ENCODE peak calls at places on chromosomes 4 and X, in four cellular contexts. T is germinal center, V is left cardiac atrium, Q is posterior cingulate gyrus. Z is an unnamed sample.
A peak's percentile ranks its signal among the peaks of the same experiment; 100 is the strongest.

GRCh38 chrX:12804655-12805054 is 13.4 kb downstream of the PRPS2 start:
- DNase-seq in Q (no peak), T (no peak), V (no peak), Z (no peak)

GRCh38 chr4:101019941-101020401 is 327.4 kb downstream of the PPP3CA start:
- DNase-seq in T (no peak), Q (no peak), V (no peak), Z (no peak)

GRCh38 chr4:151129801-151130200 is 30.4 kb downstream of the RPS3A start:
- DNase-seq in Q (no peak), V (no peak), T (no peak), Z (no peak)

GRCh38 chrX:14673764-14674163 is 144.4 kb downstream of the GLRA2 start:
- DNase-seq in Q (no peak), V (no peak), T (peak; percentile 5), Z (no peak)

GRCh38 chrX:96837808-96838207 is 45.9 kb upstream of the RPA4 start:
- DNase-seq in Q (no peak), V (no peak), T (no peak), Z (no peak)

GRCh38 chr4:165609653-165610052 is 230.8 kb downstream of the CPE start:
- DNase-seq in Q (no peak), V (no peak), T (no peak), Z (no peak)

GRCh38 chrX:110219920-110220319 is 98.0 kb downstream of the AMMECR1 start:
- DNase-seq in Q (no peak), T (no peak), V (no peak), Z (no peak)

GRCh38 chr4:127732623-127733199 is 2.5 kb downstream of the SLC25A31 start:
- DNase-seq in Q (no peak), T (peak; percentile 8), V (no peak), Z (no peak)

GRCh38 chr4:61995717-61996337 is 795.7 kb downstream of the ADGRL3 start:
- DNase-seq in T (no peak), V (no peak), Q (no peak), Z (no peak)

GRCh38 chr4:37381040-37381668 is 136.6 kb downstream of the NWD2 start:
- DNase-seq in V (no peak), T (no peak), Q (no peak), Z (no peak)

GRCh38 chr4:7623468-7623867 is 188.7 kb upstream of the PSAPL1 start:
- DNase-seq in T (no peak), Q (no peak), V (no peak), Z (no peak)

GRCh38 chr4:161767116-161767515 is 396.7 kb downstream of the FSTL5 start:
- DNase-seq in T (no peak), V (no peak), Q (no peak), Z (no peak)

GRCh38 chrX:41350150-41350975 is 16.4 kb downstream of the DDX3X start:
- DNase-seq in V (no peak), T (no peak), Q (no peak), Z (no peak)

GRCh38 chr4:36399762-36400353 is 118.4 kb downstream of the DTHD1 start:
- DNase-seq in Q (no peak), V (no peak), T (no peak), Z (no peak)

GRCh38 chr4:137310156-137310555 is 222.1 kb downstream of the PCDH18 start:
- DNase-seq in T (no peak), Q (no peak), V (no peak), Z (no peak)

GRCh38 chrX:56978172-56978571 is 17.2 kb downstream of the SPIN3 start:
- DNase-seq in V (no peak), T (peak; percentile 22), Q (no peak), Z (no peak)

GRCh38 chr4:152090543-152090942 is 329.7 kb upstream of the GATB start:
- DNase-seq in Q (no peak), V (no peak), T (no peak), Z (no peak)

GRCh38 chr4:94278777-94279176 is 63.9 kb downstream of the HPGDS start:
- DNase-seq in T (no peak), Q (no peak), V (no peak), Z (no peak)

GRCh38 chr4:147453561-147454141 is 27.2 kb upstream of the EDNRA start:
- DNase-seq in V (no peak), T (no peak), Q (no peak), Z (no peak)

GRCh38 chr4:79852305-79852730 is 220.7 kb downstream of the ANTXR2 start:
- DNase-seq in Q (no peak), V (peak; percentile 26), T (no peak), Z (peak; percentile 67)

GRCh38 chr4:2813446-2814405 is 20.8 kb downstream of the SH3BP2 start:
- DNase-seq in T (no peak), Q (no peak), V (no peak), Z (no peak)

GRCh38 chrX:153301746-153302145 is 19.8 kb downstream of the PNMA6F start:
- DNase-seq in T (no peak), V (no peak), Q (no peak), Z (no peak)

GRCh38 chr4:163048447-163048846 is 118.2 kb downstream of the NAF1 start:
- DNase-seq in T (peak; percentile 20), V (peak; percentile 24), Q (no peak), Z (peak; percentile 53)

GRCh38 chr4:165248102-165248501 is 40.7 kb downstream of the KLHL2 start:
- DNase-seq in T (no peak), Q (no peak), V (no peak), Z (no peak)

GRCh38 chr4:48653217-48654014 is 126.7 kb downstream of the FRYL start:
- DNase-seq in Q (peak; percentile 66), T (no peak), V (peak; percentile 46), Z (peak; percentile 51)

Z was measured in right cardiac atrium.